ENCODE peak calls at places on chromosome 19, in ten cellular contexts. T is EL; Y is GM18507; O is GDM1; Q is CD8-positive, alpha-beta T cell; M is left ventricle myocardium superior; I is OCI-LY7; S is ovary; C is DMS 273 treated with DMSO at 0.1 percent for 48 hours; G is hepatocyte. R is an unnamed sample.

GRCh38 chr19:32387701-32388392 is 17.7 kb upstream of the DPY19L3 start:
- DNase-seq in T (peak; percentile 46), Y (no peak), O (no peak), Q (no peak), M (no peak), I (no peak), S (no peak), C (no peak), G (no peak), R (no peak)

GRCh38 chr19:10126213-10126639 is 6.5 kb upstream of the EIF3G start:
- DNase-seq in T (no peak), Y (no peak), O (peak; percentile 66), Q (no peak), M (no peak), I (no peak), S (no peak), C (no peak), G (no peak), R (no peak)

GRCh38 chr19:46718157-46718933 is 1.4 kb upstream of the PRKD2 start:
- DNase-seq in T (no peak), Y (peak; percentile 33), O (peak; percentile 77), Q (peak; percentile 56), M (peak; percentile 33), I (peak; percentile 85), S (no peak), C (peak; percentile 23), G (peak; percentile 50), R (peak; percentile 79)

GRCh38 chr19:55099557-55100506 is 17.6 kb downstream of the PPP1R12C start:
- DNase-seq in T (no peak), Y (no peak), O (no peak), Q (no peak), M (peak; percentile 61), I (no peak), S (no peak), C (no peak), G (no peak), R (peak; percentile 16)

GRCh38 chr19:33953023-33953422 is 156.4 kb downstream of the KCTD15 start:
- DNase-seq in T (no peak), Y (no peak), O (no peak), Q (no peak), M (no peak), I (no peak), S (no peak), C (no peak), G (no peak), R (no peak)

GRCh38 chr19:53272044-53272443 is 4.5 kb upstream of the VN1R4 start:
- DNase-seq in T (no peak), Y (no peak), O (no peak), Q (no peak), M (no peak), I (no peak), S (no peak), C (no peak), G (no peak), R (no peak)

GRCh38 chr19:44512326-44513298 is 12.3 kb upstream of the ZNF180 start:
- DNase-seq in T (peak; percentile 52), Y (no peak), O (peak; percentile 20), Q (no peak), M (no peak), I (peak; percentile 31), S (no peak), C (no peak), G (peak; percentile 32), R (peak; percentile 61)

GRCh38 chr19:13099073-13099999 is 3.3 kb downstream of the LYL1 start:
- DNase-seq in T (peak; percentile 67), Y (no peak), O (peak; percentile 83), Q (peak; percentile 80), M (peak; percentile 84), I (peak; percentile 70), S (peak; percentile 55), C (no peak), G (peak; percentile 63), R (peak; percentile 85)

GRCh38 chr19:5595745-5596144 is 26.8 kb downstream of the SAFB2 start:
- DNase-seq in T (no peak), Y (no peak), O (no peak), Q (no peak), M (no peak), I (no peak), S (no peak), C (no peak), G (no peak), R (no peak)

GRCh38 chr19:40154121-40154680 is 37.0 kb upstream of the MAP3K10 start:
- DNase-seq in T (no peak), Y (no peak), O (no peak), Q (no peak), M (no peak), I (no peak), S (no peak), C (no peak), G (no peak), R (no peak)

GRCh38 chr19:19649159-19649558 is 5.7 kb upstream of the GMIP start:
- DNase-seq in T (no peak), Y (no peak), O (no peak), Q (no peak), M (no peak), I (no peak), S (no peak), C (no peak), G (no peak), R (no peak)

GRCh38 chr19:12867120-12868099 is 13.8 kb downstream of the DNASE2 start:
- DNase-seq in T (peak; percentile 72), Y (peak; percentile 88), O (no peak), Q (peak; percentile 60), M (peak; percentile 72), I (peak; percentile 78), S (peak; percentile 81), C (no peak), G (peak; percentile 85), R (no peak)

GRCh38 chr19:13053761-13054604 is 48.7 kb downstream of the LYL1 start:
- DNase-seq in T (peak; percentile 98), Y (no peak), O (no peak), Q (no peak), M (peak; percentile 96), I (no peak), S (peak; percentile 88), C (no peak), G (peak; percentile 85), R (no peak)

GRCh38 chr19:28859811-28860210 is 353.1 kb downstream of the UQCRFS1 start:
- DNase-seq in T (no peak), Y (no peak), O (no peak), Q (no peak), M (no peak), I (no peak), S (no peak), C (no peak), G (no peak), R (no peak)

GRCh38 chr19:56119585-56119978 is 1.5 kb downstream of the ZNF787 start:
- DNase-seq in T (peak; percentile 75), Y (no peak), O (no peak), Q (no peak), M (no peak), I (no peak), S (no peak), C (no peak), G (peak; percentile 73), R (no peak)

GRCh38 chr19:39820696-39821095 is 13.3 kb downstream of the DYRK1B start:
- DNase-seq in T (no peak), Y (no peak), O (no peak), Q (no peak), M (no peak), I (no peak), S (no peak), C (no peak), G (no peak), R (no peak)

GRCh38 chr19:38042132-38042531 is 135.1 kb downstream of the SIPA1L3 start:
- DNase-seq in T (no peak), Y (no peak), O (no peak), Q (no peak), M (no peak), I (no peak), S (no peak), C (no peak), G (no peak), R (no peak)

GRCh38 chr19:55336101-55336500 is 3.6 kb upstream of the KMT5C start:
- DNase-seq in T (peak; percentile 49), Y (no peak), O (no peak), Q (no peak), M (no peak), I (no peak), S (no peak), C (no peak), G (no peak), R (no peak)

GRCh38 chr19:1445932-1446712 is 3.8 kb upstream of the APC2 start:
- DNase-seq in T (no peak), Y (no peak), O (no peak), Q (no peak), M (peak; percentile 33), I (no peak), S (no peak), C (no peak), G (peak; percentile 79), R (no peak)

GRCh38 chr19:15108145-15108844 is 1.1 kb downstream of the SYDE1 start:
- DNase-seq in T (peak; percentile 34), Y (no peak), O (no peak), Q (no peak), M (no peak), I (no peak), S (no peak), C (no peak), G (no peak), R (no peak)

GRCh38 chr19:51138549-51138979 is 3.5 kb upstream of the SIGLEC7 start:
- DNase-seq in T (no peak), Y (no peak), O (no peak), Q (no peak), M (peak; percentile 65), I (no peak), S (no peak), C (no peak), G (no peak), R (peak; percentile 15)

GRCh38 chr19:23286477-23286876 is 36.3 kb upstream of the ZNF724 start:
- DNase-seq in T (no peak), Y (no peak), O (no peak), Q (no peak), M (no peak), I (peak; percentile 69), S (no peak), C (no peak), G (no peak), R (no peak)